ENCODE peak calls at places on chromosomes 4 and X, in nine cellular contexts. One of them, this sample, is unnamed.

GRCh38 chr4:132642196-132642817 is 506.8 kb upstream of the PCDH10 start:
- DNase-seq in NCI-H2171: no peak
- DNase-seq in pons: peak; percentile 62
- DNase-seq in naive thymus-derived CD8-positive, alpha-beta T cell: no peak
- DNase-seq in T-helper 1 cell: no peak
- DNase-seq in T-helper 17 cell: no peak
- DNase-seq in kidney tubule cell: peak; percentile 42
- DNase-seq in IMR-90: peak; percentile 12
- DNase-seq in caudate nucleus: no peak
- DNase-seq in this sample: peak; percentile 1

GRCh38 chr4:2042207-2042946 is 16.8 kb upstream of the NAT8L start:
- DNase-seq in naive thymus-derived CD8-positive, alpha-beta T cell: peak; percentile 47
- DNase-seq in IMR-90: no peak
- DNase-seq in caudate nucleus: no peak
- DNase-seq in NCI-H2171: no peak
- DNase-seq in T-helper 1 cell: no peak
- DNase-seq in kidney tubule cell: peak; percentile 25
- DNase-seq in pons: no peak
- DNase-seq in T-helper 17 cell: no peak
- DNase-seq in this sample: peak; percentile 34

GRCh38 chr4:140103676-140104075 is 50.3 kb downstream of the MAML3 start:
- DNase-seq in NCI-H2171: no peak
- DNase-seq in naive thymus-derived CD8-positive, alpha-beta T cell: no peak
- DNase-seq in caudate nucleus: no peak
- DNase-seq in T-helper 17 cell: no peak
- DNase-seq in IMR-90: peak; percentile 62
- DNase-seq in kidney tubule cell: peak; percentile 37
- DNase-seq in T-helper 1 cell: no peak
- DNase-seq in pons: no peak
- DNase-seq in this sample: no peak

GRCh38 chr4:85783483-85783882 is 308.5 kb downstream of the ARHGAP24 start:
- DNase-seq in IMR-90: peak; percentile 90
- DNase-seq in pons: no peak
- DNase-seq in T-helper 17 cell: no peak
- DNase-seq in NCI-H2171: no peak
- DNase-seq in naive thymus-derived CD8-positive, alpha-beta T cell: no peak
- DNase-seq in kidney tubule cell: peak; percentile 85
- DNase-seq in T-helper 1 cell: no peak
- DNase-seq in caudate nucleus: no peak
- DNase-seq in this sample: no peak

GRCh38 chr4:181819951-181820350 is 423.3 kb upstream of the TENM3 start:
- DNase-seq in T-helper 17 cell: no peak
- DNase-seq in pons: no peak
- DNase-seq in kidney tubule cell: no peak
- DNase-seq in caudate nucleus: no peak
- DNase-seq in T-helper 1 cell: no peak
- DNase-seq in naive thymus-derived CD8-positive, alpha-beta T cell: no peak
- DNase-seq in NCI-H2171: no peak
- DNase-seq in IMR-90: peak; percentile 49
- DNase-seq in this sample: no peak

GRCh38 chr4:138488527-138488926 is 246.4 kb upstream of the SLC7A11 start:
- DNase-seq in T-helper 1 cell: no peak
- DNase-seq in pons: no peak
- DNase-seq in NCI-H2171: no peak
- DNase-seq in kidney tubule cell: no peak
- DNase-seq in IMR-90: no peak
- DNase-seq in naive thymus-derived CD8-positive, alpha-beta T cell: no peak
- DNase-seq in T-helper 17 cell: no peak
- DNase-seq in caudate nucleus: no peak
- DNase-seq in this sample: no peak

GRCh38 chr4:26263165-26263564 is 57.6 kb upstream of the RBPJ start:
- DNase-seq in caudate nucleus: no peak
- DNase-seq in T-helper 17 cell: no peak
- DNase-seq in NCI-H2171: peak; percentile 9
- DNase-seq in T-helper 1 cell: no peak
- DNase-seq in pons: no peak
- DNase-seq in IMR-90: no peak
- DNase-seq in naive thymus-derived CD8-positive, alpha-beta T cell: no peak
- DNase-seq in kidney tubule cell: no peak
- DNase-seq in this sample: no peak

GRCh38 chr4:97938141-97938540 is 205.1 kb downstream of the STPG2 start:
- DNase-seq in kidney tubule cell: no peak
- DNase-seq in pons: no peak
- DNase-seq in NCI-H2171: no peak
- DNase-seq in caudate nucleus: no peak
- DNase-seq in T-helper 1 cell: no peak
- DNase-seq in IMR-90: no peak
- DNase-seq in T-helper 17 cell: no peak
- DNase-seq in naive thymus-derived CD8-positive, alpha-beta T cell: no peak
- DNase-seq in this sample: no peak

GRCh38 chr4:141078871-141079270 is 54.4 kb downstream of the RNF150 start:
- DNase-seq in T-helper 1 cell: no peak
- DNase-seq in T-helper 17 cell: no peak
- DNase-seq in IMR-90: peak; percentile 71
- DNase-seq in kidney tubule cell: no peak
- DNase-seq in naive thymus-derived CD8-positive, alpha-beta T cell: no peak
- DNase-seq in NCI-H2171: no peak
- DNase-seq in pons: no peak
- DNase-seq in caudate nucleus: no peak
- DNase-seq in this sample: no peak

GRCh38 chr4:31160146-31160545 is 440.0 kb downstream of the PCDH7 start:
- DNase-seq in naive thymus-derived CD8-positive, alpha-beta T cell: no peak
- DNase-seq in kidney tubule cell: no peak
- DNase-seq in NCI-H2171: no peak
- DNase-seq in T-helper 17 cell: no peak
- DNase-seq in pons: peak; percentile 37
- DNase-seq in caudate nucleus: no peak
- DNase-seq in T-helper 1 cell: no peak
- DNase-seq in IMR-90: no peak
- DNase-seq in this sample: no peak

GRCh38 chr4:114384629-114385028 is 214.0 kb upstream of the UGT8 start:
- DNase-seq in T-helper 1 cell: no peak
- DNase-seq in T-helper 17 cell: no peak
- DNase-seq in NCI-H2171: peak; percentile 1
- DNase-seq in pons: peak; percentile 73
- DNase-seq in caudate nucleus: no peak
- DNase-seq in IMR-90: peak; percentile 77
- DNase-seq in naive thymus-derived CD8-positive, alpha-beta T cell: no peak
- DNase-seq in kidney tubule cell: peak; percentile 39
- DNase-seq in this sample: no peak

GRCh38 chr4:175953960-175954521 is 111.6 kb upstream of the WDR17 start:
- DNase-seq in caudate nucleus: no peak
- DNase-seq in IMR-90: no peak
- DNase-seq in naive thymus-derived CD8-positive, alpha-beta T cell: no peak
- DNase-seq in pons: no peak
- DNase-seq in T-helper 1 cell: no peak
- DNase-seq in NCI-H2171: no peak
- DNase-seq in T-helper 17 cell: no peak
- DNase-seq in kidney tubule cell: no peak
- DNase-seq in this sample: peak; percentile 16

GRCh38 chr4:8328456-8328855 is 58.9 kb downstream of the HTRA3 start:
- DNase-seq in pons: no peak
- DNase-seq in kidney tubule cell: no peak
- DNase-seq in IMR-90: no peak
- DNase-seq in T-helper 1 cell: no peak
- DNase-seq in naive thymus-derived CD8-positive, alpha-beta T cell: no peak
- DNase-seq in NCI-H2171: no peak
- DNase-seq in T-helper 17 cell: no peak
- DNase-seq in caudate nucleus: no peak
- DNase-seq in this sample: no peak

GRCh38 chrX:128961290-128961689 is 562.0 kb downstream of the SMARCA1 start:
- DNase-seq in NCI-H2171: no peak
- DNase-seq in T-helper 17 cell: no peak
- DNase-seq in kidney tubule cell: no peak
- DNase-seq in pons: no peak
- DNase-seq in T-helper 1 cell: no peak
- DNase-seq in IMR-90: no peak
- DNase-seq in naive thymus-derived CD8-positive, alpha-beta T cell: no peak
- DNase-seq in caudate nucleus: no peak
- DNase-seq in this sample: no peak

GRCh38 chrX:12329476-12329875 is 191.2 kb downstream of the FRMPD4 start:
- DNase-seq in naive thymus-derived CD8-positive, alpha-beta T cell: no peak
- DNase-seq in T-helper 1 cell: no peak
- DNase-seq in NCI-H2171: no peak
- DNase-seq in kidney tubule cell: no peak
- DNase-seq in IMR-90: no peak
- DNase-seq in T-helper 17 cell: no peak
- DNase-seq in pons: no peak
- DNase-seq in caudate nucleus: no peak
- DNase-seq in this sample: no peak

GRCh38 chr4:13706130-13706529 is 78.6 kb upstream of the BOD1L1 start:
- DNase-seq in pons: no peak
- DNase-seq in kidney tubule cell: peak; percentile 64
- DNase-seq in NCI-H2171: no peak
- DNase-seq in caudate nucleus: no peak
- DNase-seq in T-helper 1 cell: no peak
- DNase-seq in naive thymus-derived CD8-positive, alpha-beta T cell: no peak
- DNase-seq in T-helper 17 cell: no peak
- DNase-seq in IMR-90: no peak
- DNase-seq in this sample: no peak

This sample was measured in naive B cell.